ENCODE peak calls at places on chromosomes 5 and 9, in eight cellular contexts. T is progenitor cell of endocrine pancreas, D is adrenal gland, G is AG04450, P is chondrocyte, W is H9, S is breast epithelium, C is fibroblast of pulmonary artery. X is an unnamed sample.

GRCh38 chr5:94326579-94326978 is 291.8 kb downstream of the KIAA0825 start:
- DNase-seq in G (no peak), P (no peak), S (no peak), C (no peak), D (no peak), T (no peak), W (no peak), X (no peak)

GRCh38 chr5:119435436-119436132 is 16.7 kb upstream of the HSD17B4 start:
- DNase-seq in S (no peak), G (peak; percentile 23), D (peak; percentile 60), T (no peak), P (no peak), C (peak; percentile 66), W (peak; percentile 87), X (peak; percentile 89)

GRCh38 chr9:21996438-21996837 is 1.8 kb downstream of the CDKN2B-AS1 start:
- DNase-seq in G (no peak), C (no peak), W (peak; percentile 71), S (no peak), P (no peak), D (no peak), T (no peak), X (no peak)

GRCh38 chr5:58240286-58240685 is 219.6 kb downstream of the PLK2 start:
- DNase-seq in T (no peak), W (no peak), C (peak; percentile 67), D (no peak), S (no peak), G (peak; percentile 46), P (no peak), X (no peak)

GRCh38 chr9:18404482-18405029 is 69.4 kb upstream of the ADAMTSL1 start:
- DNase-seq in C (no peak), P (no peak), D (no peak), T (no peak), G (no peak), W (no peak), S (no peak), X (no peak)

GRCh38 chr5:40383719-40384651 is 295.7 kb upstream of the PTGER4 start:
- DNase-seq in W (no peak), T (no peak), P (no peak), S (no peak), G (peak; percentile 44), D (no peak), C (peak; percentile 64), X (peak; percentile 50)

GRCh38 chr5:157269165-157269671 is 3.3 kb downstream of the CYFIP2 start:
- DNase-seq in T (no peak), S (no peak), G (no peak), W (peak; percentile 68), C (no peak), P (no peak), D (peak; percentile 44), X (peak; percentile 43)

GRCh38 chr9:131334568-131335105 is 45.1 kb downstream of the PLPP7 start:
- DNase-seq in C (no peak), P (peak; percentile 53), T (no peak), S (no peak), G (peak; percentile 16), D (no peak), W (no peak), X (no peak)

GRCh38 chr9:114364123-114364522 is 23.7 kb downstream of the AKNA start:
- DNase-seq in G (peak; percentile 42), W (no peak), P (no peak), S (no peak), T (no peak), D (no peak), C (peak; percentile 87), X (peak; percentile 39)

GRCh38 chr5:111002036-111002435 is 69.5 kb upstream of the TSLP start:
- DNase-seq in P (no peak), D (no peak), S (no peak), G (no peak), W (no peak), T (no peak), C (no peak), X (no peak)

GRCh38 chr5:91301459-91301858 is 81.7 kb downstream of the ARRDC3 start:
- DNase-seq in P (no peak), W (no peak), C (peak; percentile 89), T (no peak), G (no peak), D (no peak), S (no peak), X (no peak)

GRCh38 chr9:5089737-5090136 is 95.7 kb downstream of the INSL6 start:
- DNase-seq in C (no peak), W (no peak), T (no peak), D (no peak), S (no peak), P (no peak), G (no peak), X (no peak)

GRCh38 chr5:113806823-113807222 is 293.3 kb downstream of the YTHDC2 start:
- DNase-seq in D (no peak), T (no peak), G (no peak), S (no peak), C (peak; percentile 22), P (no peak), W (no peak), X (no peak)

GRCh38 chr5:6837519-6838110 is 124.4 kb downstream of the TENT4A start:
- DNase-seq in P (no peak), W (no peak), C (no peak), S (no peak), G (no peak), T (no peak), D (no peak), X (peak; percentile 66)

GRCh38 chr9:115462623-115463022 is 344.7 kb upstream of the TNC start:
- DNase-seq in C (no peak), G (no peak), D (no peak), T (no peak), S (no peak), P (no peak), W (no peak), X (no peak)

GRCh38 chr5:133967715-133968056 is 739 bp downstream of the C5orf15 start:
- DNase-seq in S (no peak), W (no peak), T (no peak), G (no peak), D (peak; percentile 43), P (no peak), C (peak; percentile 33), X (no peak)

GRCh38 chr5:172791726-172792445 is 20.9 kb upstream of the DUSP1 start:
- DNase-seq in D (no peak), W (peak; percentile 18), S (no peak), G (no peak), P (no peak), C (no peak), T (no peak), X (no peak)

GRCh38 chr9:22446950-22447606 is 454 bp downstream of the DMRTA1 start:
- DNase-seq in G (no peak), S (no peak), W (peak; percentile 80), D (peak; percentile 49), C (peak; percentile 33), P (peak; percentile 90), T (peak; percentile 73), X (peak; percentile 40)

GRCh38 chr9:78365979-78366697 is 69.2 kb downstream of the PSAT1 start:
- DNase-seq in G (no peak), T (no peak), D (no peak), P (no peak), S (no peak), C (peak; percentile 40), W (no peak), X (no peak)

DNA sequence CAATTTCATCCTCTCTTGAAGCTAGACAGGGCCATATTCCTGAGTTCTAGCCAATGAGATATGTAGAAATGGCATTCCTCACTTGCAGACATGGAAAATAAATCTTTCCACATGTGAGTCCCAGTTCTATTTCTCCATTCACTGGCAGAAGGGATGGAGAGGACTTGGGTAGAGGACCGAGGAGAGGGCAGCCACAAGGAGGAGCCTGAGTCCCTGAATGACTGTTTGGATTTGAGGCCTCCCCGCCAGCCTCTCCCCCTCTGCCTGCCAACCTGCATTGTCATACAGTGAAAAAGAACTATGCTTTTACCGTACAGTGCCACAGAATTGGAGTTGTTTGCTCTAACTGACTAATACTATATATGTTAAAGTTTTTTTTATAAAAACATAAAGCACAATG is 583.0 kb upstream of the WWC1 start:
- DNase-seq in W (no peak), C (no peak), D (no peak), P (no peak), S (no peak), G (no peak), T (no peak), X (no peak)
- TF ChIP-seq CTCF in W (peak; percentile 50), C (no peak), D (no peak), P (no peak), S (no peak), G (no peak), T (no peak), X (no peak)

GRCh38 chr5:67244345-67244793 is 47.8 kb upstream of the CD180 start:
- DNase-seq in W (no peak), C (peak; percentile 82), D (peak; percentile 57), G (no peak), S (no peak), T (no peak), P (no peak), X (no peak)
- TF ChIP-seq CTCF in W (no peak), C (no peak), D (no peak), G (no peak), S (no peak), T (no peak), P (no peak), X (no peak)

GRCh38 chr9:136174779-136175744 is 29.9 kb downstream of the LHX3 start:
- DNase-seq in G (no peak), C (no peak), W (no peak), D (no peak), T (no peak), P (no peak), S (no peak), X (no peak)
- TF ChIP-seq CTCF in G (no peak), C (no peak), W (no peak), D (no peak), T (no peak), P (no peak), S (no peak), X (no peak)

GRCh38 chr5:140870221-140871201 is 1.8 kb downstream of the PCDHA11 start:
- DNase-seq in D (no peak), G (no peak), P (peak; percentile 90), S (no peak), W (no peak), C (no peak), T (no peak), X (no peak)

GRCh38 chr5:140869555-140869886 is 764 bp downstream of the PCDHA11 start:
- DNase-seq in G (no peak), D (no peak), C (no peak), S (no peak), T (no peak), W (no peak), P (no peak), X (no peak)

DNA sequence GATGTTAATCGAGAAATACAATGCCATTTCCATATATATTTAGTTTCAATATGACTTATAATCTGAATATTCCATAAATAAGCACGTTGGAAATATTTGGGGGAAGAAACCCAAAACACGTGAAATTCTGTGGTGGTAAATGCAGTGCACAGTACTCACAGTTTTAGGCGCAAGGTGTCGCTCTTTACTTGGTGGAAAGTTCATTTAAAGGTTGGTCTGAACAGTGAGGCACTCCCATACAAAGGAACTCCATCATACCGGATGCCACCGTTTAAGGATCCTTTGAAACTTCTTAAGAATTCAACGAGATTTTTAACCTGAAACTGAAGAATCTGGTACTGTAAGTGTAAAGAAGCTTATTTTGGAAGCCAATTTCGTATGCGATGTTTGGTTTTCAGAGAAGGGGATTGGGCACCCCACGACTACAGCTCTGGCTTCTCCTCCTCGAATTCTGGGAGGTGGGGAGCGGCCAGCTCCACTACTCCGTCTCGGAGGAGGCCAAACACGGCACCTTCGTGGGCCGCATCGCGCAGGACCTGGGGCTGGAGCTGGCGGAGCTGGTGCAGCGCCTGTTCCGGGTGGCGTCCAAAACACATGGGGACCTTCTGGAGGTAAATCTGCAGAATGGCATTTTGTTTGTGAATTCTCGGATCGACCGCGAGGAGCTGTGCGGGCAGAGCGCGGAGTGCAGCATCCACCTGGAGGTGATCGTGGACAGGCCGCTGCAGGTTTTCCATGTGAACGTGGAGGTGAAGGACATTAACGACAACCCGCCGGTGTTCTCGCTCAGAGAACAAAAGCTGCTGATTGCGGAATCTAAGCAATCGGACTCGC is at the start of gene PCDHA11:
- DNase-seq in D (no peak), G (no peak), W (peak; percentile 68), S (no peak), P (no peak), T (no peak), C (no peak), X (no peak)
- TF ChIP-seq CTCF in D (no peak), G (no peak), W (peak; percentile 75), S (peak; percentile 15), P (peak; percentile 75), T (peak; percentile 46), C (no peak), X (no peak)